ENCODE peak calls at places on chromosomes 5 and 9, in five cellular contexts. Z is activated T-cell treated with anti-CD3 and anti-CD28 coated beads for 48 hours, O is T-helper 2 cell, S is C1 segment of cervical spinal cord, K is tibial nerve. G is an unnamed sample.

GRCh38 chr9:29548436-29548835 is 1975.2 kb upstream of the C9orf72 start:
- DNase-seq in Z (no peak), O (no peak), S (no peak), K (no peak), G (no peak)

GRCh38 chr5:133149333-133149732 is 97.5 kb downstream of the HSPA4 start:
- DNase-seq in Z (no peak), O (no peak), S (no peak), K (no peak), G (no peak)

GRCh38 chr9:74379718-74380117 is 117.4 kb upstream of the RORB start:
- DNase-seq in Z (no peak), O (no peak), S (no peak), K (no peak), G (no peak)

GRCh38 chr5:61371474-61371873 is 39.4 kb downstream of the ZSWIM6 start:
- DNase-seq in Z (no peak), O (no peak), S (no peak), K (no peak), G (no peak)

GRCh38 chr5:150638488-150639316 is 1.8 kb upstream of the SYNPO start:
- DNase-seq in Z (no peak), O (no peak), S (no peak), K (no peak), G (no peak)

GRCh38 chr9:108609227-108609894 is 246.4 kb downstream of the ACTL7B start:
- DNase-seq in Z (no peak), O (no peak), S (no peak), K (no peak), G (no peak)

GRCh38 chr9:125343518-125344284 is 82.1 kb downstream of the GAPVD1 start:
- DNase-seq in Z (no peak), O (no peak), S (no peak), K (no peak), G (no peak)

GRCh38 chr5:150612905-150613670 is 27.4 kb upstream of the SYNPO start:
- DNase-seq in Z (no peak), O (no peak), S (no peak), K (no peak), G (no peak)

GRCh38 chr5:169222934-169223594 is 77.9 kb downstream of the SLIT3 start:
- DNase-seq in Z (no peak), O (no peak), S (no peak), K (no peak), G (no peak)

GRCh38 chr5:180675036-180675635 is 25.7 kb upstream of the FLT4 start:
- DNase-seq in Z (no peak), O (no peak), S (no peak), K (no peak), G (no peak)

GRCh38 chr5:5080790-5081189 is 59.3 kb upstream of the ADAMTS16 start:
- DNase-seq in Z (no peak), O (no peak), S (no peak), K (no peak), G (no peak)

GRCh38 chr9:132638240-132638639 is 31.5 kb downstream of the DDX31 start:
- DNase-seq in Z (no peak), O (no peak), S (no peak), K (no peak), G (no peak)

GRCh38 chr5:139342423-139342723 is 719 bp downstream of the PAIP2 start:
- DNase-seq in Z (no peak), O (no peak), S (no peak), K (no peak), G (no peak)

GRCh38 chr5:1776831-1777230 is 22.8 kb downstream of the MRPL36 start:
- DNase-seq in Z (no peak), O (no peak), S (no peak), K (no peak), G (no peak)

GRCh38 chr5:11814373-11814772 is 89.9 kb downstream of the CTNND2 start:
- DNase-seq in Z (no peak), O (no peak), S (no peak), K (no peak), G (no peak)

GRCh38 chr5:175855041-175855720 is 16.2 kb upstream of the CPLX2 start:
- DNase-seq in Z (no peak), O (no peak), S (no peak), K (no peak), G (no peak)

GRCh38 chr9:70510157-70510770 is 95.8 kb upstream of the KLF9 start:
- DNase-seq in Z (peak; percentile 29), O (no peak), S (no peak), K (no peak), G (no peak)

GRCh38 chr5:127876384-127876783 is 173.2 kb downstream of the CCDC192 start:
- DNase-seq in Z (no peak), O (no peak), S (no peak), K (no peak), G (no peak)

GRCh38 chr5:2867373-2867933 is 116.0 kb upstream of the IRX2 start:
- DNase-seq in Z (no peak), O (no peak), S (no peak), K (no peak), G (no peak)

GRCh38 chr9:96467784-96468183 is 17.8 kb downstream of the HABP4 start:
- DNase-seq in Z (no peak), O (no peak), S (no peak), K (no peak), G (no peak)

GRCh38 chr9:19119801-19120440 is 7.4 kb downstream of the PLIN2 start:
- DNase-seq in Z (no peak), O (no peak), S (no peak), K (no peak), G (no peak)

GRCh38 chr9:71684566-71684965 is 83.7 kb downstream of the CEMIP2 start:
- DNase-seq in Z (no peak), O (no peak), S (no peak), K (no peak), G (no peak)

GRCh38 chr5:148984333-148984732 is 78.5 kb downstream of the SH3TC2 start:
- DNase-seq in Z (no peak), O (no peak), S (no peak), K (no peak), G (no peak)

GRCh38 chr5:74042559-74043357 is 416.8 kb downstream of the ARHGEF28 start:
- DNase-seq in Z (no peak), O (no peak), S (no peak), K (no peak), G (no peak)

G was measured in naive thymus-derived CD8-positive, alpha-beta T cell.